ENCODE peak calls at places on chromosomes 16 and 17, in eight cellular contexts. I, Y, A, D, Z, E, H and P are unnamed samples.

GRCh38 chr17:4215882-4216411 is 47.8 kb downstream of the ANKFY1 start:
- DNase-seq in Z (no peak), D (no peak), Y (no peak), A (peak), E (peak), H (no peak), I (no peak), P (no peak)

GRCh38 chr16:80583466-80583865 is 42.7 kb downstream of the DYNLRB2 start:
- DNase-seq in A (no peak), D (no peak), I (peak), H (no peak), E (no peak), Z (no peak), Y (no peak), P (peak)

GRCh38 chr17:8875416-8875815 is 7.9 kb upstream of the PIK3R6 start:
- DNase-seq in Y (no peak), D (no peak), E (no peak), A (no peak), H (no peak), I (no peak), Z (no peak), P (no peak)

GRCh38 chr16:55667753-55668152 is 12.0 kb downstream of the SLC6A2 start:
- DNase-seq in E (no peak), I (no peak), D (no peak), Z (no peak), H (no peak), Y (no peak), A (no peak), P (no peak)

GRCh38 chr16:13527332-13527731 is 392.6 kb upstream of the ERCC4 start:
- DNase-seq in Y (no peak), I (no peak), A (no peak), E (no peak), Z (no peak), D (no peak), H (no peak), P (no peak)

GRCh38 chr17:11772031-11772430 is 173.8 kb downstream of the DNAH9 start:
- DNase-seq in H (no peak), E (no peak), A (no peak), I (no peak), D (no peak), Y (no peak), Z (no peak), P (no peak)

GRCh38 chr17:70661342-70662222 is 492.2 kb downstream of the KCNJ2 start:
- DNase-seq in I (no peak), A (no peak), E (no peak), H (no peak), D (peak), Y (no peak), Z (no peak), P (no peak)

GRCh38 chr16:83666449-83666848 is 141.3 kb upstream of the HSBP1 start:
- DNase-seq in I (no peak), Y (no peak), H (no peak), Z (no peak), A (no peak), E (no peak), D (no peak), P (no peak)

GRCh38 chr17:28030386-28030785 is 12.1 kb upstream of the NLK start:
- DNase-seq in Y (no peak), H (no peak), A (peak), D (no peak), I (no peak), E (no peak), Z (no peak), P (no peak)

GRCh38 chr16:68732068-68732680 is 4.9 kb upstream of the CDH1 start:
- DNase-seq in Z (no peak), Y (no peak), E (no peak), I (no peak), D (no peak), H (no peak), A (peak), P (no peak)

GRCh38 chr17:74605361-74605760 is 13.3 kb upstream of the CD300LD start:
- DNase-seq in E (no peak), I (no peak), H (no peak), D (no peak), A (no peak), Z (no peak), Y (no peak), P (peak)

GRCh38 chr16:54935411-54936085 is 4.9 kb downstream of the IRX5 start:
- DNase-seq in A (no peak), D (no peak), I (no peak), Y (no peak), Z (no peak), E (no peak), H (no peak), P (no peak)

GRCh38 chr17:71201639-71202038 is 919.2 kb upstream of the SOX9 start:
- DNase-seq in H (no peak), A (no peak), E (no peak), D (no peak), Z (no peak), Y (no peak), I (no peak), P (no peak)

GRCh38 chr17:82767041-82767754 is 15.3 kb downstream of the TBCD start:
- DNase-seq in D (no peak), E (peak), Y (no peak), H (peak), I (peak), Z (no peak), A (no peak), P (no peak)

GRCh38 chr16:35255186-35255803 is 1795.9 kb downstream of the TP53TG3F start:
- DNase-seq in I (no peak), D (no peak), H (no peak), E (no peak), Y (no peak), Z (no peak), A (no peak), P (no peak)

GRCh38 chr16:59412275-59412841 is 678.2 kb upstream of the GOT2 start:
- DNase-seq in D (no peak), I (no peak), E (no peak), H (no peak), A (no peak), Y (no peak), Z (no peak), P (no peak)

GRCh38 chr17:71208111-71208704 is 912.6 kb upstream of the SOX9 start:
- DNase-seq in D (no peak), Z (no peak), Y (no peak), H (no peak), E (no peak), I (no peak), A (no peak), P (peak)

GRCh38 chr17:4852504-4853075 is 19.4 kb downstream of the MINK1 start:
- DNase-seq in Z (no peak), E (no peak), Y (peak), H (no peak), A (peak), I (peak), D (no peak), P (no peak)

GRCh38 chr16:23869052-23869451 is 33.3 kb downstream of the PRKCB start:
- DNase-seq in Y (peak), A (no peak), H (no peak), I (peak), Z (no peak), E (no peak), D (no peak), P (no peak)

GRCh38 chr16:86466695-86467406 is 43.5 kb upstream of the FOXF1 start:
- DNase-seq in Z (no peak), D (no peak), H (no peak), A (no peak), I (no peak), E (no peak), Y (no peak), P (no peak)

GRCh38 chr17:17363638-17364337 is 60.6 kb downstream of the NT5M start:
- DNase-seq in A (peak), H (peak), E (no peak), I (no peak), Z (no peak), D (no peak), Y (peak), P (no peak)

GRCh38 chr17:65092262-65092661 is 35.7 kb upstream of the GNA13 start:
- DNase-seq in I (no peak), E (no peak), Y (no peak), Z (no peak), A (no peak), H (no peak), D (no peak), P (no peak)

GRCh38 chr16:31875112-31875803 is 1.7 kb downstream of the ZNF267 start:
- DNase-seq in I (peak), E (no peak), Z (no peak), H (no peak), A (no peak), D (no peak), Y (no peak), P (no peak)

GRCh38 chr17:42508426-42509164 is 27.4 kb upstream of the NAGLU start:
- DNase-seq in A (no peak), Z (no peak), H (no peak), D (no peak), I (no peak), Y (no peak), E (no peak), P (no peak)

GRCh38 chr16:58016841-58017446 is 8.6 kb upstream of the MMP15 start:
- DNase-seq in A (no peak), D (no peak), Y (no peak), I (no peak), E (no peak), H (peak), Z (no peak), P (no peak)

GRCh38 chr17:7295230-7296180 is 1.1 kb upstream of the YBX2 start:
- DNase-seq in Y (no peak), A (no peak), H (no peak), D (no peak), E (no peak), I (no peak), Z (no peak), P (no peak)

GRCh38 chr17:39769974-39770587 is 32.3 kb downstream of the GRB7 start:
- DNase-seq in I (peak), A (peak), H (no peak), D (no peak), Y (peak), Z (no peak), E (peak), P (no peak)